ENCODE peak calls at places on chromosomes 16 and 17, in nine cellular contexts. One of them, this sample, is unnamed.

GRCh38 chr17:18321309-18321708 is 6.2 kb downstream of the SMCR8 start:
- DNase-seq in astrocyte of the spinal cord: no peak
- DNase-seq in heart right ventricle: no peak
- DNase-seq in fibroblast of mammary gland: peak; percentile 38
- DNase-seq in HL-60: no peak
- DNase-seq in colonic mucosa: no peak
- DNase-seq in BJ: no peak
- DNase-seq in heart left ventricle: no peak
- DNase-seq in tibial nerve: no peak
- DNase-seq in this sample: no peak

GRCh38 chr17:18181358-18181757 is 2.3 kb upstream of the ALKBH5 start:
- DNase-seq in tibial nerve: no peak
- DNase-seq in fibroblast of mammary gland: peak; percentile 90
- DNase-seq in astrocyte of the spinal cord: no peak
- DNase-seq in HL-60: no peak
- DNase-seq in colonic mucosa: no peak
- DNase-seq in heart right ventricle: no peak
- DNase-seq in BJ: no peak
- DNase-seq in heart left ventricle: no peak
- DNase-seq in this sample: no peak

GRCh38 chr17:55053855-55054254 is 85.3 kb downstream of the STXBP4 start:
- DNase-seq in fibroblast of mammary gland: peak; percentile 16
- DNase-seq in tibial nerve: no peak
- DNase-seq in heart right ventricle: no peak
- DNase-seq in HL-60: no peak
- DNase-seq in astrocyte of the spinal cord: peak; percentile 20
- DNase-seq in heart left ventricle: no peak
- DNase-seq in BJ: no peak
- DNase-seq in colonic mucosa: no peak
- DNase-seq in this sample: no peak

GRCh38 chr17:64084086-64084939 is 45.6 kb downstream of the ERN1 start:
- DNase-seq in heart left ventricle: no peak
- DNase-seq in HL-60: peak; percentile 77
- DNase-seq in fibroblast of mammary gland: peak; percentile 75
- DNase-seq in heart right ventricle: no peak
- DNase-seq in colonic mucosa: peak; percentile 68
- DNase-seq in BJ: no peak
- DNase-seq in tibial nerve: no peak
- DNase-seq in astrocyte of the spinal cord: peak; percentile 26
- DNase-seq in this sample: no peak

GRCh38 chr17:81418710-81419332 is 23.6 kb downstream of the BAHCC1 start:
- DNase-seq in fibroblast of mammary gland: peak; percentile 67
- DNase-seq in heart left ventricle: no peak
- DNase-seq in tibial nerve: no peak
- DNase-seq in HL-60: no peak
- DNase-seq in BJ: no peak
- DNase-seq in astrocyte of the spinal cord: no peak
- DNase-seq in colonic mucosa: peak; percentile 70
- DNase-seq in heart right ventricle: no peak
- DNase-seq in this sample: no peak

GRCh38 chr16:79751785-79752184 is 151.2 kb upstream of the MAF start:
- DNase-seq in BJ: no peak
- DNase-seq in tibial nerve: peak; percentile 52
- DNase-seq in astrocyte of the spinal cord: peak; percentile 31
- DNase-seq in heart left ventricle: peak; percentile 62
- DNase-seq in colonic mucosa: peak; percentile 42
- DNase-seq in HL-60: no peak
- DNase-seq in heart right ventricle: peak; percentile 59
- DNase-seq in fibroblast of mammary gland: peak; percentile 65
- DNase-seq in this sample: no peak

GRCh38 chr16:13779676-13780075 is 140.3 kb upstream of the ERCC4 start:
- DNase-seq in HL-60: no peak
- DNase-seq in heart left ventricle: no peak
- DNase-seq in fibroblast of mammary gland: no peak
- DNase-seq in heart right ventricle: no peak
- DNase-seq in astrocyte of the spinal cord: no peak
- DNase-seq in colonic mucosa: no peak
- DNase-seq in BJ: no peak
- DNase-seq in tibial nerve: no peak
- DNase-seq in this sample: peak; percentile 23

GRCh38 chr17:47937915-47938314 is 3.5 kb upstream of the PNPO start:
- DNase-seq in heart left ventricle: no peak
- DNase-seq in HL-60: no peak
- DNase-seq in heart right ventricle: no peak
- DNase-seq in colonic mucosa: no peak
- DNase-seq in fibroblast of mammary gland: no peak
- DNase-seq in BJ: no peak
- DNase-seq in tibial nerve: no peak
- DNase-seq in astrocyte of the spinal cord: no peak
- DNase-seq in this sample: no peak

GRCh38 chr17:31413081-31413799 is 21.8 kb downstream of the RAB11FIP4 start:
- DNase-seq in tibial nerve: no peak
- DNase-seq in colonic mucosa: no peak
- DNase-seq in HL-60: no peak
- DNase-seq in fibroblast of mammary gland: no peak
- DNase-seq in heart left ventricle: peak; percentile 7
- DNase-seq in astrocyte of the spinal cord: no peak
- DNase-seq in BJ: no peak
- DNase-seq in heart right ventricle: no peak
- DNase-seq in this sample: no peak

GRCh38 chr17:10033449-10033848 is 128.4 kb upstream of the RCVRN start:
- DNase-seq in astrocyte of the spinal cord: no peak
- DNase-seq in tibial nerve: no peak
- DNase-seq in fibroblast of mammary gland: no peak
- DNase-seq in BJ: no peak
- DNase-seq in heart left ventricle: no peak
- DNase-seq in heart right ventricle: no peak
- DNase-seq in HL-60: no peak
- DNase-seq in colonic mucosa: no peak
- DNase-seq in this sample: no peak

GRCh38 chr17:65121916-65122821 is 15.0 kb upstream of the RGS9 start:
- DNase-seq in fibroblast of mammary gland: no peak
- DNase-seq in colonic mucosa: no peak
- DNase-seq in heart left ventricle: no peak
- DNase-seq in heart right ventricle: no peak
- DNase-seq in tibial nerve: no peak
- DNase-seq in astrocyte of the spinal cord: no peak
- DNase-seq in BJ: no peak
- DNase-seq in HL-60: no peak
- DNase-seq in this sample: no peak

GRCh38 chr16:25189305-25189704 is 27.4 kb upstream of the AQP8 start:
- DNase-seq in tibial nerve: no peak
- DNase-seq in BJ: no peak
- DNase-seq in heart left ventricle: no peak
- DNase-seq in astrocyte of the spinal cord: no peak
- DNase-seq in colonic mucosa: no peak
- DNase-seq in HL-60: no peak
- DNase-seq in heart right ventricle: no peak
- DNase-seq in fibroblast of mammary gland: peak; percentile 16
- DNase-seq in this sample: no peak

GRCh38 chr17:17681187-17681743 is at the start of gene RAI1:
- DNase-seq in heart left ventricle: peak; percentile 86
- DNase-seq in HL-60: peak; percentile 49
- DNase-seq in tibial nerve: peak; percentile 44
- DNase-seq in astrocyte of the spinal cord: peak; percentile 82
- DNase-seq in BJ: no peak
- DNase-seq in colonic mucosa: peak; percentile 72
- DNase-seq in fibroblast of mammary gland: peak; percentile 72
- DNase-seq in heart right ventricle: peak; percentile 78
- DNase-seq in this sample: no peak

GRCh38 chr16:66103245-66103644 is 263.2 kb upstream of the CDH5 start:
- DNase-seq in BJ: no peak
- DNase-seq in HL-60: no peak
- DNase-seq in colonic mucosa: no peak
- DNase-seq in tibial nerve: no peak
- DNase-seq in heart right ventricle: no peak
- DNase-seq in fibroblast of mammary gland: peak; percentile 57
- DNase-seq in astrocyte of the spinal cord: no peak
- DNase-seq in heart left ventricle: no peak
- DNase-seq in this sample: no peak

GRCh38 chr17:44552361-44552760 is 4.9 kb upstream of the FZD2 start:
- DNase-seq in fibroblast of mammary gland: no peak
- DNase-seq in heart left ventricle: no peak
- DNase-seq in HL-60: no peak
- DNase-seq in tibial nerve: peak; percentile 61
- DNase-seq in BJ: no peak
- DNase-seq in colonic mucosa: no peak
- DNase-seq in astrocyte of the spinal cord: no peak
- DNase-seq in heart right ventricle: no peak
- DNase-seq in this sample: no peak

GRCh38 chr17:82592751-82593589 is 55.3 kb downstream of the WDR45B start:
- DNase-seq in HL-60: peak; percentile 91
- DNase-seq in tibial nerve: peak; percentile 68
- DNase-seq in fibroblast of mammary gland: peak; percentile 82
- DNase-seq in astrocyte of the spinal cord: peak; percentile 84
- DNase-seq in BJ: peak; percentile 26
- DNase-seq in colonic mucosa: peak; percentile 84
- DNase-seq in heart right ventricle: peak; percentile 78
- DNase-seq in heart left ventricle: peak; percentile 78
- DNase-seq in this sample: peak; percentile 70
- H3K4me3 ChIP-seq in HL-60: peak overlapping the region; percentile 38
- H3K4me3 ChIP-seq in tibial nerve: peak overlapping the region; percentile 74
- H3K4me3 ChIP-seq in fibroblast of mammary gland: peak overlapping the region; percentile 62
- H3K4me3 ChIP-seq in astrocyte of the spinal cord: peak overlapping the region; percentile 52
- H3K4me3 ChIP-seq in BJ: peak overlapping the region; percentile 63
- H3K4me3 ChIP-seq in colonic mucosa: peak overlapping the region; percentile 44
- H3K4me3 ChIP-seq in heart right ventricle: peak overlapping the region; percentile 61
- H3K4me3 ChIP-seq in heart left ventricle: peak overlapping the region; percentile 56
- H3K4me3 ChIP-seq in this sample: peak overlapping the region; percentile 74

DNA sequence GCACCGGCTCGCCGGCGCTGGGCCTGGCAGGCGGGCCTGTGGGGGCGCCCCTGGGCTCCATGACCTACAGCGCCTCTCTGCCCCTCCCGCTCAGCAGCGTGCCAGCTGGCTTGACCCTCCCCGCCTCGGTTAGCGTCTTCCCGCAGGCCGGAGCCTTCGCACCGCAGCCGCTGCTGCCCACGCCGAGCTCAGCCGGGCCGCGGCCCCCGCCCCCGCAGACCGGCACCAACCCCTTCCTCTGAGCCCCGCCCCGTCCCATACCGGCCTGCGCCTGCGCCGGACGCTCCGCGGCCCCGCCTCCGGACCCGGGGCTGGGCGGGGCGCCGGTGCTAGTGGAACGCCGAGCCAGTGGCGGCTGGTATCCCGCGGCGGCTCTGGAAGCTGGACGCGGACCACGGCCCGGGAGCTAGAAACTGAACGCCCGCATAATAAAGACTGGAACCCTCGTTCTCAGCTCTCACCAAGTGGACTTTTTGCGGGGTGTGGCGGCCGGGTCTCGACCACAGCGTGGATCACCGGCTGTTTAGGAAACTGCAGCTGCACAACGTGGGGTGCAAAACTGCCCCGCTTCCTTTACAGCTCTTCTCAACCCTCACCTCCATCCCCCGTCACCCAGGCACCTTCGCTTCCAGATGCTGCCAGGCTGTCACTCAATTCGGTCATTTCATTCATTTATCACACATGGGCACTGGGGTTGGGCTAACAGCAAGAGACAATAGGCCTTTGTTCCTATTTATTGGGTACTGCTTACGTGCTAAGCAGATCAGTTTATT is 4.9 kb upstream of the SPATA20 start:
- DNase-seq in heart right ventricle: peak; percentile 84
- DNase-seq in tibial nerve: peak; percentile 75
- DNase-seq in fibroblast of mammary gland: peak; percentile 69
- DNase-seq in BJ: peak; percentile 15
- DNase-seq in astrocyte of the spinal cord: peak; percentile 76
- DNase-seq in HL-60: peak; percentile 65
- DNase-seq in colonic mucosa: peak; percentile 92
- DNase-seq in heart left ventricle: peak; percentile 89
- DNase-seq in this sample: no peak
- TF ChIP-seq CTCF in heart right ventricle: no peak
- TF ChIP-seq CTCF in tibial nerve: no peak
- TF ChIP-seq CTCF in fibroblast of mammary gland: no peak
- TF ChIP-seq CTCF in BJ: peak; percentile 16
- TF ChIP-seq CTCF in astrocyte of the spinal cord: peak; percentile 17
- TF ChIP-seq CTCF in HL-60: peak; percentile 23
- TF ChIP-seq CTCF in colonic mucosa: no peak
- TF ChIP-seq CTCF in heart left ventricle: no peak
- TF ChIP-seq CTCF in this sample: peak; percentile 19

DNA sequence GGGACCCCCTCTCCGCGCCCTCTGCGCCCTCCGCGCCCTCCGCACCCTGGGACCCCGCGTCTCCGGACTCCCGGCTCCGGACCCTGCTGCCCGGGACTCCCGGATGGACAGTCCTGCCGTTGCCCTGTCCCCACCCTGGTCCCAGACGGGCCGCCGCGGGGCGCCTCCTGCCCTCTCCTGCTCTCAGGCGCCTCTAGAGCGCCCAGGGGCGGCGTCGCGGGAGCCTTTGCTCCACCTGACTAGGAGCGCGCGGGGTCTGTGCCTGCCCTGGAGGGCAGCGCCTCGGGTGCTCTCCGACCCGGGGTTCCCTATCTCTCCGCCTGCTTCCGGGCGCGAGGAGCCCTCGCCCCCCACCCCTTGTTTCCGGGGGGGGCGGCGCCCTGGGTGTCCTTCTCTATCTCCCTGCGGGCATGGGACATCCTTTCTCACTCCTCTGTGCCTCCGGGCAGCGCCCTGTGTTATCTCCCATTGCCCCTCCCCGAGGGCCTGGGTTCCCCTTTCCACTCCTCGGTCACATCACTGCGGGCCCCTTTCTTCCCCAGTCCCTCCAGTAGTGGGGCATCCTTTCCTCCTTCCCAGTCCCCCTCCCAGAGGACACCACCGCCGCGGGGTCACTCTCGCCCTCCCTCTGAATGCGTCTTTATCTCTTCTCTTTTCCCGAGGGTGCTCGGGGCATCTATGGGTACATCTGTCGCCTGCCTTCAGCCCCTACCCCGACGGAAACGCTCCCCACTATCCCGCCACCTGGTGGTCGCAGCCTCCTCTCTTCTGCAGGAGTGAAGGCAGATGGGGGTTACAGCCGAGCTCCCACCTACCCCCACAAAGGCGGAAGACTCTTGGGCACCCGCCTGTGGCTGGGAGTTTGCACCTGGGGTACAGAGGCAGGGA is 865 bp downstream of the PRKCB start:
- DNase-seq in heart left ventricle: no peak
- DNase-seq in colonic mucosa: peak; percentile 29
- DNase-seq in fibroblast of mammary gland: no peak
- DNase-seq in tibial nerve: no peak
- DNase-seq in astrocyte of the spinal cord: no peak
- DNase-seq in BJ: no peak
- DNase-seq in heart right ventricle: no peak
- DNase-seq in HL-60: peak; percentile 73
- DNase-seq in this sample: no peak
- H3K4me3 ChIP-seq in heart left ventricle: peak overlapping the region; percentile 23
- H3K4me3 ChIP-seq in colonic mucosa: peak overlapping the region; percentile 57
- H3K4me3 ChIP-seq in fibroblast of mammary gland: no peak overlapping the region
- H3K4me3 ChIP-seq in tibial nerve: peak overlapping the region; percentile 19
- H3K4me3 ChIP-seq in astrocyte of the spinal cord: no peak overlapping the region
- H3K4me3 ChIP-seq in BJ: no peak overlapping the region
- H3K4me3 ChIP-seq in heart right ventricle: peak overlapping the region; percentile 45
- H3K4me3 ChIP-seq in HL-60: peak overlapping the region; percentile 84
- H3K4me3 ChIP-seq in this sample: no peak overlapping the region

DNA sequence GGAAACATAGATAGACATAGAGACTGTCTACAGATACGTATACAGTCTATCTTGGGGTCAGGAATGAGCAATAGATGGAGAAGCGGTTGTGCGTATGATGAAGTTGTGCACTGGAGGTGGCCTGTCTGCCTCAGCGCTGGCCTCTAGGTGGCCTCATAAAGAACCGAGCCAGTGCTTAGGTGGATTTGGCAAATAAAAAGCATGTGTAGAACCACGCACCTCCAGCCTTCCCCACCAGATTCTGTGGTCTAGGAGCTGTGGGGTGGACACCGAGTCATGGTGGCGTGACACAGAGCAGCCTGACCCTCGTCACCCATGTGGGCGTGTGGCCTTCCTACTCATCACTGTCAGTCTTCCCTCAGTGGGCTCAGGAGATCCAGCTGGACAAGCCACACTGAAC is 34.0 kb downstream of the PGS1 start:
- DNase-seq in tibial nerve: no peak
- DNase-seq in BJ: no peak
- DNase-seq in HL-60: peak; percentile 14
- DNase-seq in heart left ventricle: no peak
- DNase-seq in astrocyte of the spinal cord: peak; percentile 20
- DNase-seq in fibroblast of mammary gland: peak; percentile 49
- DNase-seq in heart right ventricle: no peak
- DNase-seq in colonic mucosa: no peak
- DNase-seq in this sample: no peak
- TF ChIP-seq CTCF in tibial nerve: peak; percentile 12
- TF ChIP-seq CTCF in BJ: peak; percentile 49
- TF ChIP-seq CTCF in HL-60: peak; percentile 43
- TF ChIP-seq CTCF in heart left ventricle: no peak
- TF ChIP-seq CTCF in astrocyte of the spinal cord: peak; percentile 65
- TF ChIP-seq CTCF in fibroblast of mammary gland: peak; percentile 49
- TF ChIP-seq CTCF in heart right ventricle: no peak
- TF ChIP-seq CTCF in colonic mucosa: peak; percentile 32
- TF ChIP-seq CTCF in this sample: peak; percentile 41

This sample was measured in LNCaP clone FGC.